ENCODE peak calls at places on chromosome 12, in five cellular contexts. One of them, this sample, is unnamed.

GRCh38 chr12:105330283-105330937 is at the start of gene C12orf75:
- DNase-seq in hepatocyte: peak; percentile 90
- DNase-seq in PC-3: peak; percentile 91
- DNase-seq in prostate gland: peak; percentile 74
- DNase-seq in coronary artery: no peak
- DNase-seq in this sample: peak; percentile 83

GRCh38 chr12:27682534-27682933 is 13.7 kb upstream of the REP15 start:
- DNase-seq in prostate gland: no peak
- DNase-seq in hepatocyte: no peak
- DNase-seq in coronary artery: no peak
- DNase-seq in PC-3: no peak
- DNase-seq in this sample: no peak

GRCh38 chr12:128763395-128763794 is 60.4 kb downstream of the SLC15A4 start:
- DNase-seq in coronary artery: no peak
- DNase-seq in prostate gland: no peak
- DNase-seq in PC-3: no peak
- DNase-seq in hepatocyte: no peak
- DNase-seq in this sample: no peak

GRCh38 chr12:123200414-123200813 is 32.5 kb downstream of the MPHOSPH9 start:
- DNase-seq in coronary artery: no peak
- DNase-seq in hepatocyte: no peak
- DNase-seq in prostate gland: no peak
- DNase-seq in PC-3: no peak
- DNase-seq in this sample: no peak

GRCh38 chr12:49750027-49750977 is 8.9 kb downstream of the TMBIM6 start:
- DNase-seq in hepatocyte: peak; percentile 46
- DNase-seq in coronary artery: no peak
- DNase-seq in PC-3: peak; percentile 12
- DNase-seq in prostate gland: no peak
- DNase-seq in this sample: peak; percentile 44

GRCh38 chr12:55742719-55743130 is at the start of gene GDF11:
- DNase-seq in coronary artery: no peak
- DNase-seq in hepatocyte: peak; percentile 93
- DNase-seq in PC-3: peak; percentile 80
- DNase-seq in prostate gland: peak; percentile 76
- DNase-seq in this sample: peak; percentile 80

GRCh38 chr12:78331764-78332163 is 501.1 kb downstream of the NAV3 start:
- DNase-seq in coronary artery: no peak
- DNase-seq in hepatocyte: no peak
- DNase-seq in PC-3: no peak
- DNase-seq in prostate gland: no peak
- DNase-seq in this sample: no peak

GRCh38 chr12:122024132-122024785 is 2.6 kb downstream of the BCL7A start:
- DNase-seq in PC-3: no peak
- DNase-seq in coronary artery: no peak
- DNase-seq in prostate gland: no peak
- DNase-seq in hepatocyte: no peak
- DNase-seq in this sample: no peak

GRCh38 chr12:120534703-120535655 is 823 bp downstream of the RNF10 start:
- DNase-seq in coronary artery: peak; percentile 77
- DNase-seq in prostate gland: peak; percentile 22
- DNase-seq in hepatocyte: peak; percentile 78
- DNase-seq in PC-3: peak; percentile 89
- DNase-seq in this sample: peak; percentile 77

GRCh38 chr12:11836964-11837286 is 187.5 kb downstream of the ETV6 start:
- DNase-seq in PC-3: no peak
- DNase-seq in coronary artery: no peak
- DNase-seq in hepatocyte: no peak
- DNase-seq in prostate gland: no peak
- DNase-seq in this sample: no peak

GRCh38 chr12:128606538-128606937 is 217.2 kb downstream of the SLC15A4 start:
- DNase-seq in prostate gland: no peak
- DNase-seq in coronary artery: no peak
- DNase-seq in PC-3: no peak
- DNase-seq in hepatocyte: no peak
- DNase-seq in this sample: no peak

GRCh38 chr12:60803147-60803546 is 1207.3 kb downstream of the SLC16A7 start:
- DNase-seq in hepatocyte: no peak
- DNase-seq in prostate gland: no peak
- DNase-seq in PC-3: no peak
- DNase-seq in coronary artery: no peak
- DNase-seq in this sample: no peak

GRCh38 chr12:63068857-63069442 is 82.1 kb downstream of the AVPR1A start:
- DNase-seq in coronary artery: no peak
- DNase-seq in prostate gland: peak; percentile 46
- DNase-seq in hepatocyte: peak; percentile 82
- DNase-seq in PC-3: peak; percentile 87
- DNase-seq in this sample: peak; percentile 14

GRCh38 chr12:89311703-89312293 is 40.5 kb downstream of the DUSP6 start:
- DNase-seq in prostate gland: no peak
- DNase-seq in coronary artery: no peak
- DNase-seq in hepatocyte: no peak
- DNase-seq in PC-3: no peak
- DNase-seq in this sample: peak; percentile 3

GRCh38 chr12:4268549-4269181 is 4.9 kb upstream of the CCND2 start:
- DNase-seq in coronary artery: no peak
- DNase-seq in PC-3: no peak
- DNase-seq in prostate gland: no peak
- DNase-seq in hepatocyte: no peak
- DNase-seq in this sample: no peak

GRCh38 chr12:16350682-16351081 is 3.2 kb downstream of the MGST1 start:
- DNase-seq in prostate gland: peak; percentile 49
- DNase-seq in coronary artery: no peak
- DNase-seq in hepatocyte: peak; percentile 13
- DNase-seq in PC-3: peak; percentile 95
- DNase-seq in this sample: peak; percentile 78

GRCh38 chr12:102061096-102061555 is 665 bp downstream of the WASHC3 start:
- DNase-seq in PC-3: peak; percentile 48
- DNase-seq in prostate gland: peak; percentile 33
- DNase-seq in coronary artery: no peak
- DNase-seq in hepatocyte: peak; percentile 24
- DNase-seq in this sample: peak; percentile 13

GRCh38 chr12:47860279-47860841 is 40.7 kb upstream of the HDAC7 start:
- DNase-seq in coronary artery: no peak
- DNase-seq in hepatocyte: no peak
- DNase-seq in prostate gland: no peak
- DNase-seq in PC-3: no peak
- DNase-seq in this sample: no peak

GRCh38 chr12:47419500-47419899 is 286.3 kb downstream of the RPAP3 start:
- DNase-seq in prostate gland: no peak
- DNase-seq in PC-3: no peak
- DNase-seq in coronary artery: no peak
- DNase-seq in hepatocyte: no peak
- DNase-seq in this sample: no peak

GRCh38 chr12:38905480-38906351 is at the start of gene CPNE8:
- DNase-seq in hepatocyte: peak; percentile 80
- DNase-seq in PC-3: peak; percentile 59
- DNase-seq in prostate gland: peak; percentile 41
- DNase-seq in coronary artery: peak; percentile 94
- DNase-seq in this sample: peak; percentile 86

GRCh38 chr12:54173906-54174471 is 14.8 kb downstream of the SMUG1 start:
- DNase-seq in hepatocyte: no peak
- DNase-seq in PC-3: no peak
- DNase-seq in prostate gland: no peak
- DNase-seq in coronary artery: no peak
- DNase-seq in this sample: no peak

GRCh38 chr12:12872139-12872933 is 19.0 kb upstream of the GPRC5A start:
- DNase-seq in prostate gland: peak; percentile 63
- DNase-seq in hepatocyte: peak; percentile 83
- DNase-seq in PC-3: peak; percentile 96
- DNase-seq in coronary artery: no peak
- DNase-seq in this sample: peak; percentile 73

GRCh38 chr12:120640840-120641833 is 711 bp downstream of the CABP1 start:
- DNase-seq in PC-3: peak; percentile 63
- DNase-seq in hepatocyte: peak; percentile 81
- DNase-seq in prostate gland: peak; percentile 22
- DNase-seq in coronary artery: no peak
- DNase-seq in this sample: peak; percentile 57

GRCh38 chr12:109888179-109889020 is 8.1 kb upstream of the GLTP start:
- DNase-seq in PC-3: peak; percentile 90
- DNase-seq in coronary artery: no peak
- DNase-seq in prostate gland: no peak
- DNase-seq in hepatocyte: no peak
- DNase-seq in this sample: peak; percentile 89

GRCh38 chr12:110796952-110797351 is 49.8 kb upstream of the CCDC63 start:
- DNase-seq in PC-3: peak; percentile 82
- DNase-seq in prostate gland: no peak
- DNase-seq in coronary artery: no peak
- DNase-seq in hepatocyte: no peak
- DNase-seq in this sample: peak; percentile 71

GRCh38 chr12:76674669-76675315 is 89.1 kb upstream of the ZDHHC17 start:
- DNase-seq in hepatocyte: no peak
- DNase-seq in prostate gland: no peak
- DNase-seq in coronary artery: no peak
- DNase-seq in PC-3: no peak
- DNase-seq in this sample: no peak

GRCh38 chr12:98329589-98329988 is 185.8 kb upstream of the TMPO start:
- DNase-seq in PC-3: no peak
- DNase-seq in coronary artery: no peak
- DNase-seq in hepatocyte: no peak
- DNase-seq in prostate gland: no peak
- DNase-seq in this sample: no peak

GRCh38 chr12:6822461-6823135 is 977 bp downstream of the GPR162 start:
- DNase-seq in coronary artery: no peak
- DNase-seq in PC-3: no peak
- DNase-seq in hepatocyte: peak; percentile 3
- DNase-seq in prostate gland: no peak
- DNase-seq in this sample: no peak

GRCh38 chr12:120710805-120711296 is 593 bp downstream of the UNC119B start:
- DNase-seq in prostate gland: no peak
- DNase-seq in hepatocyte: peak; percentile 52
- DNase-seq in PC-3: no peak
- DNase-seq in coronary artery: no peak
- DNase-seq in this sample: peak; percentile 34

GRCh38 chr12:90575995-90576394 is 379.0 kb downstream of the CCER1 start:
- DNase-seq in coronary artery: no peak
- DNase-seq in hepatocyte: no peak
- DNase-seq in prostate gland: no peak
- DNase-seq in PC-3: no peak
- DNase-seq in this sample: no peak

DNA sequence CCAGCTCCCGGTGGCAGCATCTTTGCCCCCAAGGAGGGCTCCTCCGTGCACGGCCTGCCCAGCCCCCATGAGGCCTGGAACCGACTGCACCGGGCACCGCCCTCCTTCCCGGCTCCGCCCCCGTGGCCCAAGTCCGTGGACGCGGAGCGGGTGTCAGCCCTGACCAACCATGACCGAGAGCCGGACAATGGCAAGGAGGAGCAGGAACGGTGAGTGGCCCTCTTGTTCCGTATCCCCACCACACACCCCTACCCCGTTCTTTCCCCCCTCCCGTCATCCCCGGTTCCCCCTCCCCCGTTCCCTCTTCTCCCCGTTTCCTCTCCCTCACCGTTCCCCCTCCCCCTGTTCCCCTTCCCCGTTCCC is 28.3 kb downstream of the LRCOL1 start:
- DNase-seq in PC-3: no peak
- DNase-seq in hepatocyte: no peak
- DNase-seq in coronary artery: no peak
- DNase-seq in prostate gland: no peak
- DNase-seq in this sample: no peak
- H3K27ac ChIP-seq in PC-3: no peak overlapping the region
- H3K27ac ChIP-seq in hepatocyte: no peak overlapping the region
- H3K27ac ChIP-seq in coronary artery: no peak overlapping the region
- H3K27ac ChIP-seq in prostate gland: no peak overlapping the region
- H3K27ac ChIP-seq in this sample: no peak overlapping the region

GRCh38 chr12:81257952-81258551 is 180.2 kb downstream of the ACSS3 start:
- DNase-seq in prostate gland: no peak
- DNase-seq in hepatocyte: peak; percentile 50
- DNase-seq in coronary artery: no peak
- DNase-seq in PC-3: peak; percentile 66
- DNase-seq in this sample: peak; percentile 12
- TF ChIP-seq CTCF in prostate gland: peak; percentile 67
- TF ChIP-seq CTCF in hepatocyte: peak; percentile 75
- TF ChIP-seq CTCF in coronary artery: no peak
- TF ChIP-seq CTCF in PC-3: peak; percentile 76
- TF ChIP-seq CTCF in this sample: peak; percentile 35

DNA sequence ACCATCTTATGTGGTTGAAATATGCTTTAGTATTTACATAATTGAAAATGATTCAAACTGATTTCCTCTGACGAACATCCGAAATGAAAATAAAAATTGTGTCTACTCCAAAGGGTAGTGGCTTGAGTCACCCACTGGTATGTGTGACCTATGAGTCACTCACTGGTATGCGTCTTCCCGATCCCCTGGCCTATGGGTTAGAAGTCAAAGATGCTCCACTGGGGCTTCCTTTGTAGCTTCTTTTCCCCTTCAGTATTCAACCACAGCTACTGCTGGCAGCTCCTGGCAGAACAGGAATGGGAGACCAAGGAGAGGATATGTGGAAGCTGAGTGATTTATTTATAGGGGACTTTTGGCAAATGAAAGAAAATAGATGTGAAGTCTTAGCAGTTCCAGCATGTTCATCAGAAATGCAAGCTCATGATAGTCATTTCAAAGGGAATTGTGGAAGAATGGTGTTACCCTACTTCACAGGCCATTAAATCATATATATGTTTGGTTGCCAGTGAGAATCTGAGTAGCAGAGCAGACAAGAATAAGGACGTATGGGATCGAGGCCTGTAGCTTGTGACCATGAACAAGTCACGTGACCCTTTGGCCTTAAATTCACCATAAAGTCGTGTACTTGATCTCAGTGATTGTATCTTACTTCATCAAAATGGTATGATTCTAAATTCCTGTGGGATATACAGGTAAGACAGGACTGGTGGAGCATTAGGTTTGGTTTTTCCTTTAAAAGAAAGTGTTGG is 108.3 kb downstream of the CRADD start:
- DNase-seq in hepatocyte: peak; percentile 49
- DNase-seq in prostate gland: peak; percentile 33
- DNase-seq in PC-3: peak; percentile 98
- DNase-seq in coronary artery: peak; percentile 85
- DNase-seq in this sample: peak; percentile 92
- H3K27ac ChIP-seq in hepatocyte: peak overlapping the region; percentile 69
- H3K27ac ChIP-seq in prostate gland: peak overlapping the region; percentile 87
- H3K27ac ChIP-seq in PC-3: peak overlapping the region; percentile 96
- H3K27ac ChIP-seq in coronary artery: peak overlapping the region; percentile 72
- H3K27ac ChIP-seq in this sample: peak overlapping the region; percentile 34

DNA sequence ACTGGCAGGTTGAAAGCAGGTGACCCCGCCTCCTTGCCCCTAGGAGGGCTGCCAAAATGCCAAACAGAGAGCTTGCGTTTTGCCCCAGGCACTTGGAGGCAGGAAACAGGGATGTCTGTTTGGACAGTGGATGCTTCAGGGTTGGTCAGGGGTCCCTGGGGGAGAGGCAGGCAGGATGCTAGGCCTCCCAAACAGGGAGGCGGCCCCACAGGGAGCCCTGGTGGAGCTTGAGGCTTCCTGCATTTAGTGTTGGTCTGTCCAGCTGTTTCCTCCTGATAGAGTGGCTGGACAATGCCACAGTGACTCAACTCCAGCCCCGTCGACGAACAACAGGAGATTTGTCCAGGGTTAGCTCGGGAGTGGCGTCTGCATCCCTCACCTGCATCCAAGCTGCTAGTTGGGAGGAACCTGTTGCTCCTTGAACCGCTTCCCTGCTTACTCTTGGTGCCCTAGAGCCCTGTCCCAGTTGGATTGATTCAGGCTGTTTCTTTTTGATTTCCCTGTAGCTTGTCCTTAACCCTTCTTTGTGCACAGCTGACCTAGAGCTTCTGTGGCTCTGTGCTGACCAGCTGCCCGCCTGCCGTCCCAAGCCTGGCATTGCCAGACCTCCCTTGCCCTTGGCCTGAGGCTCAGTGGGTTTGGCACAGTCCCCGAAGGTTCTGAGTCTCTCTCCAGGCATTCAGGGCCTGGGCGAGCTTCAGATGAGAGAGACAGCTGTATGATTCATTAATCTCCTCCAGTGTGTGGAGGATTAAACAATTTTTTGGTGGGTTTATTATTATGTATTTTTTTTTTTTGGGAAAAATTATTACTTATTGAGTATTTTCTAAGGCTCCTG is 45.9 kb downstream of the TSPAN9 start:
- DNase-seq in hepatocyte: no peak
- DNase-seq in prostate gland: no peak
- DNase-seq in coronary artery: no peak
- DNase-seq in PC-3: peak; percentile 74
- DNase-seq in this sample: peak; percentile 38
- TF ChIP-seq CTCF in hepatocyte: no peak
- TF ChIP-seq CTCF in prostate gland: no peak
- TF ChIP-seq CTCF in coronary artery: no peak
- TF ChIP-seq CTCF in PC-3: no peak
- TF ChIP-seq CTCF in this sample: no peak

This sample was measured in RWPE1.